ENCODE peak calls at places on chromosomes 11 and 22, in eight cellular contexts. M is upper lobe of right lung; R is transverse colon; C is T-cell; F is lower lobe of right lung; N is GM04504; A is activated T-cell treated with anti-CD3 and anti-CD28 coated beads, Interleukin-2, amount 50 U/mL, for 4 hours; J is nephron progenitor cell. W is an unnamed sample.

GRCh38 chr11:3006505-3007260 is 14.6 kb upstream of the NAP1L4 start:
- DNase-seq in M (peak), F (peak), J (no peak), N (no peak), A (no peak), C (peak), R (no peak), W (no peak)

GRCh38 chr22:49216579-49216978 is 611.1 kb downstream of the BRD1 start:
- DNase-seq in R (peak), F (peak), A (no peak), C (no peak), J (no peak), M (peak), N (no peak), W (no peak)

GRCh38 chr11:68037481-68038225 is 1.2 kb upstream of the TCIRG1 start:
- DNase-seq in F (peak), J (no peak), M (peak), R (no peak), C (no peak), N (no peak), A (no peak), W (no peak)

GRCh38 chr22:17781319-17782031 is 7.2 kb upstream of the BID start:
- DNase-seq in M (no peak), R (no peak), C (peak), A (peak), N (peak), J (no peak), F (no peak), W (no peak)

GRCh38 chr11:77124041-77124440 is 4.0 kb upstream of the MYO7A start:
- DNase-seq in C (no peak), F (no peak), R (no peak), M (no peak), J (no peak), N (no peak), A (no peak), W (no peak)

GRCh38 chr11:86064236-86064803 is 4.6 kb downstream of the PICALM start:
- DNase-seq in R (no peak), J (no peak), M (no peak), F (no peak), A (no peak), N (no peak), C (no peak), W (no peak)

GRCh38 chr11:7512525-7513209 is 1.1 kb upstream of the PPFIBP2 start:
- DNase-seq in R (peak), J (peak), M (peak), N (peak), F (peak), C (peak), A (no peak), W (no peak)

GRCh38 chr22:20583471-20583922 is 76.1 kb downstream of the MED15 start:
- DNase-seq in C (no peak), R (no peak), M (no peak), F (peak), N (no peak), J (no peak), A (no peak), W (no peak)

GRCh38 chr11:8720376-8720775 is 37.8 kb downstream of the RPL27A start:
- DNase-seq in N (no peak), A (no peak), J (no peak), C (no peak), M (no peak), R (no peak), F (no peak), W (no peak)

GRCh38 chr11:64834723-64835615 is 9.5 kb downstream of the CDC42BPG start:
- DNase-seq in N (no peak), J (no peak), R (no peak), A (no peak), F (peak), C (no peak), M (peak), W (no peak)